ENCODE peak calls at places on chromosomes 1 and 21, in ten cellular contexts. U, P, B, X, K, A, W, C, G and Y are unnamed samples.

GRCh38 chr1:102863704-102864103 is 244.6 kb downstream of the COL11A1 start:
- DNase-seq in U (no peak), P (no peak), B (no peak), X (no peak), K (no peak), A (no peak), W (no peak), C (no peak), G (no peak), Y (no peak)

GRCh38 chr1:2791027-2791760 is 10.3 kb downstream of the TTC34 start:
- DNase-seq in U (no peak), P (no peak), B (no peak), X (no peak), K (no peak), A (no peak), W (no peak), C (no peak), G (no peak), Y (no peak)

GRCh38 chr1:71509051-71509595 is 428.3 kb upstream of the ZRANB2 start:
- DNase-seq in U (no peak), P (no peak), B (no peak), X (peak; percentile 34), K (no peak), A (no peak), W (no peak), C (no peak), G (no peak), Y (no peak)

GRCh38 chr1:31476891-31477846 is 64.2 kb downstream of the SERINC2 start:
- DNase-seq in U (no peak), P (peak; percentile 64), B (no peak), X (no peak), K (no peak), A (no peak), W (no peak), C (peak; percentile 96), G (peak; percentile 100), Y (no peak)

GRCh38 chr1:56495538-56495937 is 83.8 kb downstream of the PLPP3 start:
- DNase-seq in U (no peak), P (no peak), B (no peak), X (no peak), K (no peak), A (no peak), W (no peak), C (no peak), G (no peak), Y (no peak)

GRCh38 chr1:174535207-174535606 is 87.4 kb downstream of the GPR52 start:
- DNase-seq in U (no peak), P (no peak), B (no peak), X (no peak), K (peak; percentile 16), A (no peak), W (no peak), C (no peak), G (no peak), Y (no peak)

GRCh38 chr1:180945151-180945550 is 32.5 kb downstream of the KIAA1614 start:
- DNase-seq in U (no peak), P (no peak), B (no peak), X (no peak), K (no peak), A (no peak), W (no peak), C (no peak), G (no peak), Y (no peak)

GRCh38 chr1:226891846-226892533 is 21.6 kb downstream of the PSEN2 start:
- DNase-seq in U (no peak), P (no peak), B (no peak), X (peak; percentile 59), K (peak; percentile 65), A (no peak), W (no peak), C (no peak), G (no peak), Y (no peak)

GRCh38 chr1:247409869-247410544 is 6.0 kb upstream of the NLRP3 start:
- DNase-seq in U (no peak), P (no peak), B (no peak), X (no peak), K (no peak), A (no peak), W (no peak), C (no peak), G (no peak), Y (no peak)

GRCh38 chr21:42454791-42455190 is 41.2 kb downstream of the RSPH1 start:
- DNase-seq in U (no peak), P (no peak), B (no peak), X (no peak), K (no peak), A (no peak), W (no peak), C (no peak), G (no peak), Y (no peak)

GRCh38 chr1:60129916-60130315 is 56.3 kb upstream of the C1orf87 start:
- DNase-seq in U (no peak), P (no peak), B (no peak), X (peak; percentile 6), K (no peak), A (no peak), W (no peak), C (no peak), G (no peak), Y (no peak)

GRCh38 chr1:154479764-154480421 is 22.1 kb upstream of the TDRD10 start:
- DNase-seq in U (peak; percentile 69), P (peak; percentile 78), B (peak; percentile 75), X (peak; percentile 92), K (peak; percentile 80), A (peak; percentile 87), W (peak; percentile 13), C (peak; percentile 84), G (peak; percentile 78), Y (peak; percentile 69)

GRCh38 chr1:6302568-6302967 is 41.7 kb upstream of the GPR153 start:
- DNase-seq in U (no peak), P (no peak), B (no peak), X (no peak), K (no peak), A (no peak), W (no peak), C (no peak), G (no peak), Y (no peak)

GRCh38 chr1:208418667-208419066 is 174.5 kb upstream of the PLXNA2 start:
- DNase-seq in U (no peak), P (no peak), B (no peak), X (no peak), K (no peak), A (no peak), W (no peak), C (no peak), G (no peak), Y (no peak)